ENCODE peak calls at places on chromosomes 16 and 17, in ten cellular contexts. K, A, P, M, U, I, E, F, T and X are unnamed samples.

GRCh38 chr17:17108681-17109049 is 66.4 kb downstream of the MPRIP start:
- DNase-seq in I (no peak), F (no peak), E (no peak), A (no peak), M (no peak), P (no peak), U (peak), T (no peak), K (peak), X (no peak)

GRCh38 chr17:65537845-65538678 is 23.4 kb downstream of the AXIN2 start:
- DNase-seq in T (no peak), U (no peak), E (no peak), K (no peak), A (no peak), I (no peak), M (no peak), P (peak), F (no peak), X (no peak)

GRCh38 chr17:83192161-83192788 is 112.9 kb downstream of the METRNL start:
- DNase-seq in T (no peak), A (peak), K (no peak), M (no peak), I (peak), P (peak), F (peak), U (no peak), E (no peak), X (no peak)

GRCh38 chr16:88533381-88533831 is 36.8 kb upstream of the ZC3H18 start:
- DNase-seq in P (peak), E (no peak), F (peak), U (peak), A (peak), T (no peak), K (no peak), M (no peak), I (no peak), X (no peak)

GRCh38 chr16:17228048-17228707 is 242.6 kb downstream of the XYLT1 start:
- DNase-seq in E (no peak), K (peak), M (no peak), I (no peak), T (no peak), A (no peak), U (no peak), F (no peak), P (no peak), X (no peak)

GRCh38 chr17:43936434-43936833 is 5.8 kb downstream of the PPY start:
- DNase-seq in F (no peak), I (no peak), M (no peak), T (no peak), A (peak), U (no peak), P (peak), K (no peak), E (no peak), X (no peak)

GRCh38 chr17:67830440-67830839 is 5.1 kb downstream of the BPTF start:
- DNase-seq in P (no peak), T (no peak), M (no peak), K (no peak), F (no peak), E (no peak), A (no peak), I (no peak), U (peak), X (no peak)

GRCh38 chr17:1486802-1487695 is 5.4 kb downstream of the MYO1C start:
- DNase-seq in K (peak), U (peak), E (peak), A (peak), T (peak), I (no peak), F (peak), P (peak), M (peak), X (no peak)

GRCh38 chr16:78289368-78289767 is 189.9 kb downstream of the WWOX start:
- DNase-seq in E (no peak), M (no peak), F (no peak), U (no peak), I (no peak), P (no peak), A (no peak), T (no peak), K (no peak), X (no peak)

GRCh38 chr17:37756060-37756459 is 11.2 kb upstream of the HNF1B start:
- DNase-seq in F (no peak), I (no peak), K (peak), U (no peak), A (no peak), E (no peak), M (no peak), P (no peak), T (no peak), X (peak)

GRCh38 chr16:912684-913613 is 57.8 kb downstream of the LMF1 start:
- DNase-seq in A (no peak), M (no peak), K (no peak), F (no peak), E (no peak), P (no peak), I (no peak), U (no peak), T (no peak), X (no peak)

GRCh38 chr16:60945225-60945624 is 1091.0 kb downstream of the CDH8 start:
- DNase-seq in T (no peak), F (no peak), P (no peak), A (no peak), M (no peak), K (peak), U (peak), I (no peak), E (no peak), X (no peak)

GRCh38 chr17:76421054-76421427 is 31.9 kb downstream of the UBE2O start:
- DNase-seq in F (no peak), U (peak), T (no peak), M (no peak), P (peak), A (no peak), I (no peak), K (no peak), E (no peak), X (no peak)

GRCh38 chr16:68739964-68740627 is 3.0 kb downstream of the CDH1 start:
- DNase-seq in P (no peak), U (no peak), I (no peak), M (no peak), K (peak), A (peak), T (no peak), E (no peak), F (no peak), X (no peak)

GRCh38 chr16:13997933-13998332 is 73.2 kb upstream of the MRTFB start:
- DNase-seq in A (no peak), I (no peak), P (no peak), E (peak), F (no peak), U (no peak), T (peak), M (no peak), K (no peak), X (peak)

GRCh38 chr16:81366316-81366932 is 51.7 kb downstream of the GAN start:
- DNase-seq in U (peak), A (peak), T (peak), E (no peak), I (no peak), K (peak), P (peak), M (peak), F (no peak), X (peak)

GRCh38 chr16:86479419-86479818 is 30.9 kb upstream of the FOXF1 start:
- DNase-seq in U (no peak), F (no peak), E (no peak), K (no peak), T (no peak), A (no peak), I (no peak), M (no peak), P (peak), X (no peak)

GRCh38 chr16:49811630-49812334 is 44.1 kb downstream of the ZNF423 start:
- DNase-seq in U (peak), I (peak), T (no peak), K (no peak), E (no peak), A (peak), F (peak), P (no peak), M (no peak), X (no peak)

GRCh38 chr17:16929281-16929680 is 42.6 kb downstream of the TNFRSF13B start:
- DNase-seq in A (no peak), E (no peak), U (no peak), M (no peak), K (no peak), I (no peak), T (no peak), F (no peak), P (no peak), X (no peak)

GRCh38 chr16:14548933-14549788 is 80.9 kb downstream of the PARN start:
- DNase-seq in K (peak), M (no peak), E (no peak), F (no peak), T (no peak), A (no peak), I (no peak), P (no peak), U (peak), X (no peak)

GRCh38 chr17:27355419-27355818 is 61.5 kb downstream of the WSB1 start:
- DNase-seq in I (no peak), A (no peak), T (no peak), U (no peak), F (no peak), E (no peak), K (no peak), P (no peak), M (no peak), X (no peak)

GRCh38 chr17:30858556-30859250 is 26.9 kb downstream of the ATAD5 start:
- DNase-seq in U (no peak), M (no peak), E (no peak), F (no peak), I (no peak), P (peak), T (no peak), A (peak), K (no peak), X (no peak)

GRCh38 chr17:66667090-66667489 is 167.8 kb upstream of the CACNG5 start:
- DNase-seq in A (no peak), F (no peak), K (no peak), E (no peak), I (no peak), T (no peak), P (no peak), U (no peak), M (no peak), X (no peak)

GRCh38 chr16:77657016-77657415 is 65.3 kb upstream of the NUDT7 start:
- DNase-seq in U (peak), I (no peak), E (no peak), M (no peak), T (no peak), P (peak), K (peak), A (peak), F (no peak), X (no peak)

GRCh38 chr17:79361221-79361734 is 249.6 kb downstream of the RBFOX3 start:
- DNase-seq in E (no peak), F (no peak), T (no peak), I (no peak), U (no peak), P (no peak), M (no peak), K (no peak), A (no peak), X (no peak)

GRCh38 chr17:6279659-6280058 is 155.3 kb downstream of the AIPL1 start:
- DNase-seq in E (no peak), I (no peak), T (no peak), K (peak), M (no peak), A (no peak), U (peak), P (no peak), F (no peak), X (no peak)
- TF ChIP-seq CTCF in E (peak), I (no peak), T (no peak), K (peak), M (no peak), A (no peak), U (peak), P (no peak), F (no peak), X (no peak)

GRCh38 chr16:55499951-55500350 is 8.9 kb upstream of the LPCAT2 start:
- DNase-seq in U (no peak), I (no peak), T (peak), E (no peak), F (no peak), K (peak), M (no peak), A (peak), P (peak), X (peak)
- TF ChIP-seq CTCF in U (no peak), I (no peak), T (no peak), E (no peak), F (no peak), K (no peak), M (no peak), A (no peak), P (no peak), X (no peak)

DNA sequence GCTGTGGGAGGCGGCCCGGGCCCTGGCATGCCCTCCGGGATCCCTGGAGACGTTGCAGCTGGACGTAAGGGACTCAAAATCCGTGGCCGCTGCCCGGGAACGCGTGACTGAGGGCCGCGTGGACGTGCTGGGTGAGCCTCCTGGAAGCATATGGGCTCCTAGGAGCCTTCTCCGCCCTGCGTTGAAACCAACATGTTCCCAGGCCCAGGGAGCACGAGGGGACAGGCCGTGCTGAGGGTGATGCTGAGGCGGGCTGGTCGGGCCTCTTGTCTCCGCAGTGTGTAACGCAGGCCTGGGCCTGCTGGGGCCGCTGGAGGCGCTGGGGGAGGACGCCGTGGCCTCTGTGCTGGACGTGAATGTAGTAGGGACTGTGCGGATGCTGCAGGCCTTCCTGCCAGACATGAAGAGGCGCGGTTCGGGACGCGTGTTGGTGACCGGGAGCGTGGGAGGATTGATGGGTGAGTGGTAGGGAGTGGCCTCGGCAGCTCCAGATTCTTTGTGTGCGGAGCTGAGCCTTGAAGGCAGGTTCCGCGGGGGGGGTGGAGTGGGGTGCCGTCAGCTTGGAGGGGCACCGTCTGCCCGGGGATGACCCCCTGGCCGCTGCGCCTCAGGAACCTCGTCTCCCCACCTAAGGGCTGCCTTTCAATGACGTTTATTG is 567 bp downstream of the HSD17B1 start:
- DNase-seq in T (no peak), I (no peak), P (peak), F (no peak), E (no peak), A (peak), M (no peak), K (peak), U (peak), X (no peak)
- TF ChIP-seq CTCF in T (no peak), I (no peak), P (no peak), F (no peak), E (no peak), A (peak), M (no peak), K (no peak), U (no peak), X (no peak)

GRCh38 chr17:45784583-45785372 is 658 bp downstream of the CRHR1 start:
- DNase-seq in I (no peak), K (no peak), E (no peak), F (peak), M (peak), A (no peak), P (no peak), U (peak), T (peak), X (peak)

GRCh38 chr17:45783593-45784292 is 377 bp upstream of the CRHR1 start:
- DNase-seq in F (peak), K (no peak), E (no peak), U (peak), T (peak), A (no peak), P (no peak), I (no peak), M (no peak), X (no peak)

GRCh38 chr17:45784293-45784582 is at the start of gene CRHR1:
- DNase-seq in M (no peak), F (no peak), I (no peak), P (no peak), T (no peak), A (no peak), U (no peak), E (no peak), K (no peak), X (no peak)

GRCh38 chr17:45780921-45781320 is 3.2 kb upstream of the CRHR1 start:
- DNase-seq in K (no peak), P (peak), A (no peak), U (no peak), E (no peak), T (no peak), F (no peak), I (no peak), M (no peak), X (no peak)

DNA sequence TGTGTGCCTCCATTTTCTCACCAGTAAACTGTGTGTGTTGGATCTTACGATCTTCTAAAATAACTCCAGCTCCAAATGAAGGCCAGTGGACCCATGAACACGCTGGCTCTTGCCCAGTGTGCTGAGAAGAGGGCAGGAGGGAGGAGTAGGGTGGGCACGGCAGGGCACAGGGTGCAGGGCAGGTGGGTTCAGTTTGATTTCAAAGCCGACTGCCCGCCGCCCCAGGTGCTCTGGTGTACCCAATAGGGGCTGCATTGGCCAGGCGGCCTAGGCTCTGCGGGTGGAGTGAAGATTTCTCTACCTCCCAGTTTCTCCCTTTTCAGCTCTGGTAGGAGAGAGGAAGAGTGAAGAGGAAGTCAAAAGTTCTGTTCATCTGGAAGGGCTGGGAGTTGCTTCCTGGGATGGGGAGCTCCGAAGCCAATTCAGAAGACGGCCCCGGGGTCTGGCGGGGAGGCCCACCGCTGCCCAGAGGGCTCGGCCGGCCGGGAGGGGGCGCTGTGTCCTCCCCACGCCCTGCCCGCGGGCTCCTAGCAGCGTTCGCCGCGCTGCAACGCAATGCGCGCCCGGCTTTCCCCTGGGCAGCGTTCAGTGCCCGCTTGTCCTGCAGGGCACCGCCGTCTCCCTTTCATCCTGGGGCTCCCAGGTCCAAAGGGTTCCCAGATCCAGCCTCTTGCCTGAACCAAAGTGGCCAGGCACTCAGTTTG is 1.1 kb upstream of the CRHR1 start:
- DNase-seq in A (no peak), I (no peak), P (no peak), F (peak), U (peak), M (peak), E (no peak), K (peak), T (peak), X (no peak)
- TF ChIP-seq CTCF in A (no peak), I (peak), P (no peak), F (peak), U (peak), M (no peak), E (peak), K (peak), T (no peak), X (no peak)